ENCODE peak calls at places on chromosomes 6 and 20, in ten cellular contexts. W is natural killer cell; C is islet precursor cell; O is KG1; H is WTC11; F is AML-193; Y is stimulated activated CD4-positive, alpha-beta T cell treated with anti-CD3 and anti-CD28 coated beads, Interleukin-15, amount 100 ng/mL, for 24 hours; A is NCI-H146; S is left kidney; L is gastrocnemius medialis. B is an unnamed sample.

GRCh38 chr20:37579091-37579490 is 51.4 kb upstream of the BLCAP start:
- DNase-seq in W (no peak), C (no peak), O (no peak), H (no peak), F (no peak), Y (no peak), A (no peak), S (peak; percentile 34), L (no peak), B (no peak)

GRCh38 chr20:16661738-16662137 is 68.1 kb upstream of the SNRPB2 start:
- DNase-seq in W (no peak), C (no peak), O (no peak), H (no peak), F (no peak), Y (no peak), A (no peak), S (peak; percentile 12), L (peak; percentile 61), B (no peak)

GRCh38 chr20:46371656-46372055 is 34.8 kb downstream of the ELMO2 start:
- DNase-seq in W (no peak), C (no peak), O (no peak), H (no peak), F (no peak), Y (no peak), A (no peak), S (no peak), L (peak; percentile 57), B (no peak)

GRCh38 chr6:157056275-157056674 is 267.0 kb downstream of the TMEM242 start:
- DNase-seq in W (no peak), C (no peak), O (no peak), H (no peak), F (no peak), Y (peak; percentile 67), A (no peak), S (no peak), L (no peak), B (no peak)

GRCh38 chr6:48068326-48069191 is 42.4 kb downstream of the PTCHD4 start:
- DNase-seq in W (no peak), C (peak; percentile 66), O (no peak), H (peak; percentile 48), F (no peak), Y (peak; percentile 2), A (peak; percentile 82), S (peak; percentile 67), L (no peak), B (no peak)

GRCh38 chr20:31485450-31486339 is 10.6 kb downstream of the REM1 start:
- DNase-seq in W (no peak), C (no peak), O (no peak), H (no peak), F (no peak), Y (peak; percentile 48), A (no peak), S (peak; percentile 63), L (peak; percentile 32), B (no peak)

GRCh38 chr6:50929323-50929722 is 110.7 kb downstream of the TFAP2B start:
- DNase-seq in W (no peak), C (no peak), O (no peak), H (no peak), F (no peak), Y (no peak), A (no peak), S (no peak), L (no peak), B (no peak)

GRCh38 chr6:111382476-111383294 is 100.3 kb downstream of the REV3L start:
- DNase-seq in W (no peak), C (no peak), O (no peak), H (no peak), F (no peak), Y (no peak), A (no peak), S (no peak), L (no peak), B (no peak)

GRCh38 chr20:10387686-10388085 is 46.3 kb downstream of the MKKS start:
- DNase-seq in W (no peak), C (no peak), O (no peak), H (no peak), F (no peak), Y (no peak), A (no peak), S (no peak), L (no peak), B (no peak)

GRCh38 chr6:160438481-160438880 is 90.3 kb downstream of the SLC22A3 start:
- DNase-seq in W (no peak), C (no peak), O (no peak), H (no peak), F (no peak), Y (no peak), A (no peak), S (peak; percentile 40), L (no peak), B (no peak)

GRCh38 chr20:63500151-63500901 is 1.4 kb upstream of the EEF1A2 start:
- DNase-seq in W (no peak), C (peak; percentile 46), O (no peak), H (no peak), F (no peak), Y (no peak), A (no peak), S (no peak), L (peak; percentile 87), B (no peak)

GRCh38 chr6:77454386-77454785 is 8.9 kb downstream of the HTR1B start:
- DNase-seq in W (no peak), C (no peak), O (no peak), H (no peak), F (no peak), Y (no peak), A (no peak), S (no peak), L (no peak), B (no peak)

GRCh38 chr20:56151834-56152233 is 96.7 kb upstream of the MC3R start:
- DNase-seq in W (no peak), C (no peak), O (no peak), H (no peak), F (no peak), Y (no peak), A (no peak), S (no peak), L (no peak), B (no peak)

GRCh38 chr6:157034433-157035230 is 257.5 kb downstream of the ARID1B start:
- DNase-seq in W (no peak), C (no peak), O (peak; percentile 36), H (no peak), F (peak; percentile 65), Y (no peak), A (peak; percentile 66), S (peak; percentile 65), L (no peak), B (no peak)

GRCh38 chr6:3228046-3228671 is 706 bp upstream of the TUBB2B start:
- DNase-seq in W (no peak), C (peak; percentile 88), O (no peak), H (peak; percentile 87), F (no peak), Y (peak; percentile 36), A (peak; percentile 96), S (peak; percentile 91), L (no peak), B (no peak)

GRCh38 chr20:57391439-57392129 is 388 bp downstream of the RBM38 start:
- DNase-seq in W (no peak), C (no peak), O (no peak), H (no peak), F (no peak), Y (peak; percentile 49), A (peak; percentile 64), S (peak; percentile 56), L (peak; percentile 49), B (no peak)

GRCh38 chr6:37807656-37808055 is 11.9 kb upstream of the ZFAND3 start:
- DNase-seq in W (no peak), C (peak; percentile 60), O (no peak), H (no peak), F (no peak), Y (no peak), A (peak; percentile 14), S (peak; percentile 94), L (peak; percentile 50), B (no peak)

GRCh38 chr6:5660772-5661171 is 346.0 kb downstream of the NRN1 start:
- DNase-seq in W (no peak), C (no peak), O (no peak), H (no peak), F (no peak), Y (no peak), A (no peak), S (no peak), L (no peak), B (no peak)

GRCh38 chr20:25276533-25277050 is 28.7 kb downstream of the PYGB start:
- DNase-seq in W (no peak), C (peak; percentile 35), O (no peak), H (peak; percentile 4), F (no peak), Y (peak; percentile 0), A (no peak), S (no peak), L (peak; percentile 13), B (no peak)

GRCh38 chr6:133980168-133980567 is 27.1 kb downstream of the TBPL1 start:
- DNase-seq in W (no peak), C (no peak), O (no peak), H (no peak), F (no peak), Y (no peak), A (no peak), S (no peak), L (no peak), B (no peak)

GRCh38 chr20:53598140-53599038 is 4.8 kb upstream of the ZNF217 start:
- DNase-seq in W (no peak), C (no peak), O (no peak), H (no peak), F (no peak), Y (no peak), A (no peak), S (no peak), L (no peak), B (no peak)

GRCh38 chr20:25274891-25275812 is 27.3 kb downstream of the PYGB start:
- DNase-seq in W (peak; percentile 13), C (peak; percentile 46), O (no peak), H (peak; percentile 9), F (no peak), Y (peak; percentile 0), A (no peak), S (no peak), L (peak; percentile 48), B (no peak)

GRCh38 chr6:31112478-31112877 is at the start of gene C6orf15:
- DNase-seq in W (no peak), C (no peak), O (no peak), H (no peak), F (no peak), Y (no peak), A (no peak), S (no peak), L (no peak), B (no peak)

GRCh38 chr20:43193443-43193842 is 3.7 kb upstream of the PTPRT start:
- DNase-seq in W (no peak), C (no peak), O (no peak), H (no peak), F (no peak), Y (no peak), A (no peak), S (no peak), L (no peak), B (no peak)

GRCh38 chr6:63708631-63709030 is 73.0 kb downstream of the PHF3 start:
- DNase-seq in W (no peak), C (no peak), O (no peak), H (no peak), F (no peak), Y (no peak), A (no peak), S (no peak), L (no peak), B (no peak)

GRCh38 chr20:57658447-57659130 is 38.4 kb upstream of the ZBP1 start:
- DNase-seq in W (peak; percentile 12), C (peak; percentile 50), O (no peak), H (no peak), F (no peak), Y (no peak), A (no peak), S (no peak), L (peak; percentile 8), B (no peak)

GRCh38 chr20:39333211-39333610 is 371.1 kb downstream of the DHX35 start:
- DNase-seq in W (no peak), C (no peak), O (no peak), H (no peak), F (no peak), Y (no peak), A (no peak), S (no peak), L (no peak), B (no peak)

GRCh38 chr6:10800810-10801209 is 37.5 kb downstream of the MAK start:
- DNase-seq in W (no peak), C (no peak), O (no peak), H (no peak), F (no peak), Y (no peak), A (no peak), S (no peak), L (no peak), B (no peak)